ENCODE peak calls at places on chromosomes 1 and 21, in eight cellular contexts. One of them, this sample, is unnamed.

GRCh38 chr1:71043061-71043460 is 4.6 kb downstream of the PTGER3 start:
- DNase-seq in lower lobe of right lung: no peak
- DNase-seq in RWPE1: no peak
- DNase-seq in cardiac fibroblast: no peak
- DNase-seq in right atrium auricular region: no peak
- DNase-seq in PC-3: no peak
- DNase-seq in NCI-H1105: no peak
- DNase-seq in CD14-positive monocyte: no peak
- DNase-seq in this sample: no peak

GRCh38 chr1:6601865-6602668 is 602 bp downstream of the KLHL21 start:
- DNase-seq in cardiac fibroblast: no peak
- DNase-seq in right atrium auricular region: no peak
- DNase-seq in RWPE1: no peak
- DNase-seq in PC-3: peak
- DNase-seq in lower lobe of right lung: peak
- DNase-seq in NCI-H1105: peak
- DNase-seq in CD14-positive monocyte: no peak
- DNase-seq in this sample: no peak

GRCh38 chr21:46157396-46157986 is 2.1 kb upstream of the FTCD start:
- DNase-seq in NCI-H1105: no peak
- DNase-seq in right atrium auricular region: no peak
- DNase-seq in CD14-positive monocyte: no peak
- DNase-seq in lower lobe of right lung: no peak
- DNase-seq in cardiac fibroblast: no peak
- DNase-seq in RWPE1: no peak
- DNase-seq in PC-3: no peak
- DNase-seq in this sample: no peak

GRCh38 chr1:236141447-236142357 is 637 bp upstream of the GPR137B start:
- DNase-seq in PC-3: peak
- DNase-seq in lower lobe of right lung: no peak
- DNase-seq in RWPE1: peak
- DNase-seq in right atrium auricular region: no peak
- DNase-seq in CD14-positive monocyte: no peak
- DNase-seq in NCI-H1105: no peak
- DNase-seq in cardiac fibroblast: peak
- DNase-seq in this sample: no peak

GRCh38 chr1:116951175-116951935 is 41.6 kb downstream of the PTGFRN start:
- DNase-seq in lower lobe of right lung: no peak
- DNase-seq in cardiac fibroblast: peak
- DNase-seq in PC-3: peak
- DNase-seq in NCI-H1105: no peak
- DNase-seq in right atrium auricular region: no peak
- DNase-seq in CD14-positive monocyte: no peak
- DNase-seq in RWPE1: no peak
- DNase-seq in this sample: no peak

GRCh38 chr1:221416723-221417122 is 325.2 kb downstream of the DUSP10 start:
- DNase-seq in CD14-positive monocyte: no peak
- DNase-seq in cardiac fibroblast: no peak
- DNase-seq in NCI-H1105: no peak
- DNase-seq in RWPE1: no peak
- DNase-seq in right atrium auricular region: no peak
- DNase-seq in lower lobe of right lung: no peak
- DNase-seq in PC-3: no peak
- DNase-seq in this sample: no peak

GRCh38 chr1:109805486-109806180 is 41.9 kb upstream of the EPS8L3 start:
- DNase-seq in CD14-positive monocyte: no peak
- DNase-seq in right atrium auricular region: no peak
- DNase-seq in RWPE1: no peak
- DNase-seq in cardiac fibroblast: no peak
- DNase-seq in PC-3: no peak
- DNase-seq in lower lobe of right lung: peak
- DNase-seq in NCI-H1105: no peak
- DNase-seq in this sample: no peak

GRCh38 chr1:30966690-30967369 is 58.3 kb upstream of the SDC3 start:
- DNase-seq in lower lobe of right lung: no peak
- DNase-seq in RWPE1: peak
- DNase-seq in NCI-H1105: peak
- DNase-seq in PC-3: peak
- DNase-seq in right atrium auricular region: no peak
- DNase-seq in cardiac fibroblast: peak
- DNase-seq in CD14-positive monocyte: no peak
- DNase-seq in this sample: no peak

GRCh38 chr1:86695400-86695799 is 9.0 kb upstream of the SH3GLB1 start:
- DNase-seq in NCI-H1105: no peak
- DNase-seq in PC-3: peak
- DNase-seq in CD14-positive monocyte: no peak
- DNase-seq in cardiac fibroblast: peak
- DNase-seq in lower lobe of right lung: no peak
- DNase-seq in RWPE1: no peak
- DNase-seq in right atrium auricular region: no peak
- DNase-seq in this sample: no peak

GRCh38 chr1:217425528-217425927 is 205.4 kb downstream of the GPATCH2 start:
- DNase-seq in cardiac fibroblast: peak
- DNase-seq in NCI-H1105: no peak
- DNase-seq in lower lobe of right lung: no peak
- DNase-seq in RWPE1: no peak
- DNase-seq in PC-3: no peak
- DNase-seq in CD14-positive monocyte: no peak
- DNase-seq in right atrium auricular region: no peak
- DNase-seq in this sample: no peak

GRCh38 chr1:201907621-201908020 is 18.9 kb downstream of the SHISA4 start:
- DNase-seq in lower lobe of right lung: no peak
- DNase-seq in CD14-positive monocyte: no peak
- DNase-seq in NCI-H1105: no peak
- DNase-seq in cardiac fibroblast: no peak
- DNase-seq in PC-3: no peak
- DNase-seq in right atrium auricular region: no peak
- DNase-seq in RWPE1: no peak
- DNase-seq in this sample: no peak

GRCh38 chr1:205583461-205584130 is 48.2 kb downstream of the ELK4 start:
- DNase-seq in lower lobe of right lung: no peak
- DNase-seq in NCI-H1105: no peak
- DNase-seq in cardiac fibroblast: no peak
- DNase-seq in CD14-positive monocyte: no peak
- DNase-seq in PC-3: no peak
- DNase-seq in RWPE1: no peak
- DNase-seq in right atrium auricular region: no peak
- DNase-seq in this sample: no peak

GRCh38 chr1:180510882-180511281 is 8.5 kb upstream of the ACBD6 start:
- DNase-seq in PC-3: peak
- DNase-seq in RWPE1: no peak
- DNase-seq in CD14-positive monocyte: no peak
- DNase-seq in NCI-H1105: no peak
- DNase-seq in cardiac fibroblast: no peak
- DNase-seq in right atrium auricular region: no peak
- DNase-seq in lower lobe of right lung: no peak
- DNase-seq in this sample: no peak

GRCh38 chr21:45303751-45304150 is 16.1 kb upstream of the POFUT2 start:
- DNase-seq in RWPE1: no peak
- DNase-seq in right atrium auricular region: no peak
- DNase-seq in lower lobe of right lung: peak
- DNase-seq in PC-3: no peak
- DNase-seq in NCI-H1105: no peak
- DNase-seq in cardiac fibroblast: no peak
- DNase-seq in CD14-positive monocyte: no peak
- DNase-seq in this sample: no peak

GRCh38 chr1:2904191-2904590 is 102.7 kb upstream of the TTC34 start:
- DNase-seq in cardiac fibroblast: no peak
- DNase-seq in RWPE1: no peak
- DNase-seq in right atrium auricular region: no peak
- DNase-seq in lower lobe of right lung: no peak
- DNase-seq in PC-3: no peak
- DNase-seq in NCI-H1105: no peak
- DNase-seq in CD14-positive monocyte: no peak
- DNase-seq in this sample: no peak

This sample was measured in T follicular helper cell.